ENCODE peak calls at places on chromosomes 6 and 20, in four cellular contexts. S, E, V and L are unnamed samples.

GRCh38 chr6:142225552-142225951 is 76.3 kb upstream of the ADGRG6 start:
- DNase-seq in S (no peak), V (no peak), E (no peak), L (no peak)

GRCh38 chr20:1265226-1265915 is 723 bp upstream of the SNPH start:
- DNase-seq in S (no peak), V (no peak), E (no peak), L (no peak)

GRCh38 chr6:3208096-3208774 is 19.2 kb downstream of the TUBB2B start:
- DNase-seq in E (peak; percentile 80), V (peak; percentile 17), S (peak; percentile 95), L (no peak)

GRCh38 chr20:17659801-17660200 is 22.2 kb downstream of the RRBP1 start:
- DNase-seq in S (no peak), E (no peak), V (peak; percentile 28), L (no peak)

GRCh38 chr6:152401978-152402377 is 235.2 kb downstream of the SYNE1 start:
- DNase-seq in V (no peak), E (no peak), S (no peak), L (no peak)

GRCh38 chr6:9002833-9003232 is 567.5 kb upstream of the SLC35B3 start:
- DNase-seq in E (no peak), V (no peak), S (no peak), L (no peak)

GRCh38 chr20:48649868-48650267 is 177.9 kb downstream of the PREX1 start:
- DNase-seq in V (no peak), E (no peak), S (no peak), L (no peak)

GRCh38 chr6:19715166-19715558 is 122.0 kb upstream of the ID4 start:
- DNase-seq in E (no peak), V (peak; percentile 41), S (no peak), L (no peak)

GRCh38 chr6:109503327-109504224 is 20.6 kb upstream of the ZBTB24 start:
- DNase-seq in E (no peak), S (no peak), V (no peak), L (no peak)

GRCh38 chr6:139977887-139978332 is 603.5 kb upstream of the CITED2 start:
- DNase-seq in V (no peak), S (peak; percentile 57), E (no peak), L (no peak)

GRCh38 chr6:19587238-19587942 is 249.8 kb upstream of the ID4 start:
- DNase-seq in V (no peak), S (no peak), E (no peak), L (no peak)

GRCh38 chr20:16175322-16175721 is 397.9 kb downstream of the KIF16B start:
- DNase-seq in E (no peak), S (no peak), V (no peak), L (no peak)

GRCh38 chr6:85556992-85557668 is 36.5 kb downstream of the SNX14 start:
- DNase-seq in E (no peak), S (no peak), V (no peak), L (no peak)

GRCh38 chr6:36222924-36223323 is 26.4 kb downstream of the BRPF3 start:
- DNase-seq in V (no peak), E (no peak), S (no peak), L (no peak)

GRCh38 chr20:4585104-4585753 is 136.5 kb upstream of the PRND start:
- DNase-seq in E (no peak), S (no peak), V (peak; percentile 12), L (no peak)

GRCh38 chr6:121504227-121504626 is 68.8 kb downstream of the GJA1 start:
- DNase-seq in E (no peak), S (no peak), V (no peak), L (no peak)

GRCh38 chr6:99588618-99589289 is 17.9 kb upstream of the PRDM13 start:
- DNase-seq in V (peak; percentile 93), S (peak; percentile 24), E (no peak), L (no peak)

GRCh38 chr6:136508701-136509387 is 41.4 kb downstream of the MAP7 start:
- DNase-seq in V (no peak), S (no peak), E (no peak), L (no peak)

GRCh38 chr6:50819527-50819905 is 845 bp downstream of the TFAP2B start:
- DNase-seq in S (no peak), V (no peak), E (no peak), L (no peak)

DNA sequence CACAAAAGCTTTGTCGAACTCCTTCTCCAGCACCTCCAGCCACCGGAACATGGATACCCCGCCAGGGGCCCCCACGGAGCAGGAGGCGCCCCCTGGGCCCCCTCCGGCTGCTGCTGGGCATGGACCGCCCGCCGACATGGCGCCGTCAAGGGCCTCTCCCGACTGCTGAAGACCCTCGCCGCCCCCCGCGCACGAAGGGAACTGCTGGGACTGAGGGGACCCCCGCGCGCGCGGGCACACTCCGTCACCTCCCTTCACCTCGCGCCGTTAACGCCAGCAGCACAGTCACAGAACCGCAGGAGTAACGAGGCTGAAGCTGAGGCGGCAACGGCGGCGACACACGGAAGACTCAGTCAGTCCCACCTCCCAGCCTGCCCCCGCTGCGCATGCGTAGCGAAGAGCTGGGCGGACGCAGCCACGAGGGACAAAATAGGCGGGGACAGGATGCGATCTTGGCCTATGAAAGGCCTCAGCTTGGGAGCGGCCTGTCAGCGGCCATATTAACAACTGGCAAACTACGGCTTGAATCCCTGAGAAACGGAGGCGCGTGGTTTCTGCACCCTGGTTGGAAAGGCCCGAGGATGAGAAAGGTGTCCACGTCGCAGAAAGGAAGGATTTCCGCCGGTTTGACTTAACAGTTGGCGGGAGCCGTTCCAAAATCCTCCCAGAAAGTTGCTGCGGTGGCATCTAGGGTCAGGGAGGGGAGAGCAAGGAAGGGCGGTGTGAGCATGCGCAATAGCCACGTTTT is at the start of gene GOPC:
- DNase-seq in V (peak; percentile 97), E (peak; percentile 94), S (peak; percentile 96), L (peak; percentile 73)
- TF ChIP-seq CTCF in V (peak; percentile 9), E (no peak), S (peak; percentile 21), L (no peak)

GRCh38 chr6:6724319-6725119 is 136.0 kb downstream of the LY86 start:
- DNase-seq in S (peak; percentile 36), E (no peak), V (peak; percentile 82), L (peak; percentile 54)
- TF ChIP-seq CTCF in S (peak; percentile 79), E (peak; percentile 47), V (peak; percentile 64), L (no peak)

GRCh38 chr20:44800398-44801046 is 9.8 kb downstream of the RIMS4 start:
- DNase-seq in V (peak; percentile 68), S (no peak), E (no peak), L (no peak)
- TF ChIP-seq CTCF in V (peak; percentile 85), S (peak; percentile 29), E (no peak), L (no peak)

GRCh38 chr6:162408805-162409535 is 318.6 kb downstream of the PRKN start:
- DNase-seq in V (peak; percentile 21), S (no peak), E (no peak), L (no peak)
- TF ChIP-seq CTCF in V (no peak), S (no peak), E (no peak), L (no peak)

GRCh38 chr6:125192610-125192930 is 39.0 kb downstream of the TPD52L1 start:
- DNase-seq in E (no peak), V (no peak), S (no peak), L (no peak)
- TF ChIP-seq CTCF in E (peak; percentile 3), V (no peak), S (no peak), L (no peak)

DNA sequence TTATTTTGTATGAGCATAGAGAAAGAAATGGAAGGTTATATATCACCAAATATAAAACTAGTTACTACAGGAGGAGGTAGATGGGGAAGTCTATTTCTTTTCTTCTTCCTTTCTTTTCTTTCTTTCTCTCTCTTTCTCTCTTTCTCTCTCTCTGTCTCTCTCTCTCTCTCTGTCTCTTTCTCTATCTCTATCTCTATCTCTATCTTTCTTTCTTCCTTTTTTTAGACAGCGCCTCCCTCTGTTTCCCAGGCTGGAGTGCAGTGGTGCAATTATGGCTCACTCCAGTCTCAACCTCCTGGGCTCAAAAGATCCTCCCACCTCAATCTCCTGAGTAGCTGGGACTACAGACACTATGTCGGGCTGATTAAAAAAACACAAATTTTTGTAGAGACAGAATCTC is 10.2 kb upstream of the SGK1 start:
- DNase-seq in E (no peak), V (no peak), S (no peak), L (no peak)
- TF ChIP-seq CTCF in E (no peak), V (peak; percentile 54), S (no peak), L (no peak)

DNA sequence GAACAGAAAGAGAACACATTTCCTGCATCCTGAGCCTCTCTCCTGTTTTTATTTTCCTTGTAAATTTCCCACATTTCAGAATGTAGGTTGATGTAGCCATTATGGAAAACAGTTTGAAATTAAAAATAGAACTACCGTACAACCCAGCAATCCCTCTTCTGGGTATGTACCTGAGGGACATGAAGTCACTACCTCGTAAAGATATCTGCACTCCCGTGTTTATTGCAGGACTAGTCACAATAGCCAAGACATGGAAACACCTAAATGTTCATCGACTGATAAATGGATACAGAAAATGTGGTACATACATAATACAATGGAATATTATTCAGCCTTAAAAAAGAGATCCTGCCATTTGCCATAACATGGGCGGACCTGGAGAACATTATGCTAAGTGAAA is 72.0 kb upstream of the JAG1 start:
- DNase-seq in E (no peak), S (no peak), V (no peak), L (no peak)
- TF ChIP-seq CTCF in E (no peak), S (no peak), V (no peak), L (no peak)